ENCODE peak calls at places on chromosome 18, in six cellular contexts. H is dorsolateral prefrontal cortex, G is AG09319, P is GM13977, Y is IMR-90, V is B cell. A is an unnamed sample.

GRCh38 chr18:79690586-79691482 is 11.2 kb downstream of the CTDP1 start:
- DNase-seq in H (no peak), V (no peak), P (no peak), G (no peak), Y (no peak), A (peak)

GRCh38 chr18:76489081-76489480 is 6.0 kb downstream of the ZNF516 start:
- DNase-seq in G (no peak), P (no peak), Y (peak), H (no peak), V (no peak), A (no peak)

GRCh38 chr18:8536226-8536625 is 73.0 kb upstream of the RAB12 start:
- DNase-seq in P (no peak), H (no peak), V (no peak), G (no peak), Y (no peak), A (no peak)

GRCh38 chr18:44325903-44326650 is 354.6 kb upstream of the SETBP1 start:
- DNase-seq in Y (peak), H (peak), G (peak), P (peak), V (no peak), A (peak)

GRCh38 chr18:66655407-66655806 is 51.5 kb upstream of the CDH19 start:
- DNase-seq in H (no peak), P (no peak), Y (no peak), V (no peak), G (no peak), A (no peak)

GRCh38 chr18:23580677-23581367 is 5.5 kb downstream of the NPC1 start:
- DNase-seq in Y (peak), V (no peak), G (peak), P (no peak), H (no peak), A (no peak)

GRCh38 chr18:69854455-69854854 is 93.2 kb downstream of the CD226 start:
- DNase-seq in V (no peak), Y (no peak), G (no peak), P (no peak), H (no peak), A (no peak)

GRCh38 chr18:46352520-46353250 is 248.5 kb downstream of the HAUS1 start:
- DNase-seq in G (no peak), Y (no peak), P (no peak), H (no peak), V (no peak), A (no peak)

GRCh38 chr18:12679183-12679786 is 21.4 kb upstream of the SPIRE1 start:
- DNase-seq in P (no peak), G (no peak), Y (peak), H (no peak), V (no peak), A (no peak)

GRCh38 chr18:52287151-52287550 is 52.8 kb upstream of the DCC start:
- DNase-seq in H (no peak), P (no peak), G (no peak), Y (no peak), V (no peak), A (no peak)

GRCh38 chr18:10518595-10519273 is 7.1 kb upstream of the NAPG start:
- DNase-seq in G (no peak), Y (peak), V (no peak), H (peak), P (peak), A (no peak)

GRCh38 chr18:11872479-11873136 is 21.4 kb downstream of the CHMP1B start:
- DNase-seq in G (no peak), H (no peak), P (peak), Y (no peak), V (peak), A (peak)

GRCh38 chr18:69400253-69400975 is at the start of gene DOK6:
- DNase-seq in G (peak), P (peak), V (peak), Y (peak), H (peak), A (peak)

GRCh38 chr18:6431659-6432318 is 17.1 kb upstream of the L3MBTL4 start:
- DNase-seq in V (no peak), H (no peak), Y (no peak), P (no peak), G (no peak), A (no peak)

GRCh38 chr18:79857082-79857661 is 59.4 kb downstream of the KCNG2 start:
- DNase-seq in V (no peak), G (no peak), Y (peak), P (no peak), H (no peak), A (no peak)

GRCh38 chr18:23487738-23488625 is 15.3 kb upstream of the RMC1 start:
- DNase-seq in V (no peak), H (no peak), G (no peak), P (peak), Y (peak), A (peak)

GRCh38 chr18:78624646-78625279 is 354.9 kb upstream of the SALL3 start:
- DNase-seq in H (no peak), Y (no peak), G (no peak), V (no peak), P (no peak), A (no peak)

GRCh38 chr18:44723973-44724778 is 43.5 kb downstream of the SETBP1 start:
- DNase-seq in V (no peak), G (no peak), Y (no peak), P (no peak), H (no peak), A (no peak)

GRCh38 chr18:22106536-22107292 is 62.7 kb upstream of the GATA6 start:
- DNase-seq in G (no peak), V (no peak), H (no peak), P (no peak), Y (peak), A (no peak)

GRCh38 chr18:5588529-5588928 is 44.7 kb upstream of the EPB41L3 start:
- DNase-seq in P (no peak), Y (no peak), V (no peak), G (no peak), H (no peak), A (no peak)

GRCh38 chr18:77086034-77086433 is 46.5 kb downstream of the MBP start:
- DNase-seq in G (peak), H (no peak), Y (peak), P (no peak), V (no peak), A (no peak)

GRCh38 chr18:57299931-57300330 is 52.4 kb upstream of the ST8SIA3 start:
- DNase-seq in V (no peak), Y (no peak), G (no peak), P (no peak), H (no peak), A (no peak)

GRCh38 chr18:57296336-57296735 is 56.0 kb upstream of the ST8SIA3 start:
- DNase-seq in H (no peak), P (no peak), G (no peak), V (no peak), Y (no peak), A (no peak)

GRCh38 chr18:57297306-57297705 is 55.1 kb upstream of the ST8SIA3 start:
- DNase-seq in H (no peak), Y (no peak), G (no peak), V (no peak), P (no peak), A (no peak)

GRCh38 chr18:57294547-57294946 is 57.8 kb upstream of the ST8SIA3 start:
- DNase-seq in H (no peak), Y (no peak), V (no peak), G (no peak), P (no peak), A (no peak)
- TF ChIP-seq CTCF in H (no peak), Y (no peak), V (no peak), G (no peak), P (no peak), A (no peak)

DNA sequence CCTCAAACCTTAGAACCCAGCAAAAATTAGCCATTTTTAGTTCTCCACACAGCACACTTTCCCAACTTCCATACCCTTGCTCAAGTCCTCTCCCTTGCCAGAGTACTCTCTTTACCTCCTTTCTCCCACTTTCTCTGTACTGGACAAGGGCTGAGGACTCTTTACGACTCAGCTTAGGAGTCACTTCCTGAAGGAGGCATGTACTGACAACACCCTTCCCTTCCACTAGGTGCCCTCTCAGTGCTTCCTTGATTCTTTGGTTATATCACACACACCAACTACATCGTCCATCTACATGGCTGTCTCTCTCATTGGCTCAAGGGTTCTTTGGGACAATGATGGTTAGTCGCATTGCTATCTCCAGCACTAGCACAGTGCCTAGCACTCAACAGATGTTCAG is 5.2 kb upstream of the C18orf63 start:
- DNase-seq in G (no peak), V (no peak), Y (peak), P (no peak), H (no peak), A (no peak)
- TF ChIP-seq CTCF in G (peak), V (no peak), Y (peak), P (peak), H (no peak), A (no peak)

DNA sequence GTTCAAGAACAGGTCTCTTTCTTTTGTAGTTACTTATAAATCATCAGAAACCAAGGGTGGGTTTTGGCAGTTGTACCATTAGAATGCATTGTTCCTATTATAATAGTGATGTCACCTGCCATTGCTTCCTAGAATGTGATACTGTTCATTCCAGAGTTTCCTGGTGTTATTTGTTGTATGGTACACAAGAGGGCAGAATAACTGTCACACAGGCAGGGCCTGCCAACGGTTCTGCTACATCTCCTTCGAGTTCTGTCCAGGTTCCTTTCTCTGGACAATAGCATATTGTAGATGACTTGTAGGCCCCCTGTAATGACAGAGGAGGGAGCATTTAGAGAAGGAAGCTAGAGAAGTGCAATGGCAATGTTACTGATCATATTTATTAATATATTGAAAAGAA is 98.3 kb downstream of the KLHL14 start:
- DNase-seq in H (no peak), V (no peak), P (no peak), Y (no peak), G (no peak), A (no peak)
- TF ChIP-seq CTCF in H (no peak), V (no peak), P (no peak), Y (no peak), G (no peak), A (no peak)

DNA sequence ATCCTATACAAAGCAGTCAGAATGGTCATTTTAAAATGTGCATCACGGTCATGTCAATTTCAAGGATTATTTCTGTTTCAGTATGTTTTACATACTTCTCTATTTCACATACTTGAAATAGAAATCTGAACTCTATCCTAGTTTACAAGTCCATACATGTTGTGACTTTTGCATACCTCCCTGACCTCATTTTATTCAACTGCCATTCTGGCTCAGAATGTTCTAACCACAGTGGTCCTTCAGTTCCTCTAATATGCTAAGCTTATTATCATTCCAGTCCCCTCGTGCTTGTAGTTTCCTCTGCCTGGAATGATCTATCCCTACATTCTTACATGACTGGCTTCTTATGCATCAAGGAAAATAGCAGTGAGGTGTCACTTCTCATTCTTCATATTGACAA is 295.6 kb downstream of the KIAA1328 start:
- DNase-seq in H (no peak), G (no peak), V (no peak), P (no peak), Y (no peak), A (no peak)
- TF ChIP-seq CTCF in H (no peak), G (no peak), V (no peak), P (no peak), Y (no peak), A (no peak)

GRCh38 chr18:35950628-35950982 is 21.9 kb upstream of the RMP24 start:
- DNase-seq in P (no peak), H (no peak), Y (no peak), V (no peak), G (no peak), A (no peak)
- TF ChIP-seq CTCF in P (no peak), H (no peak), Y (no peak), V (peak), G (no peak), A (no peak)

DNA sequence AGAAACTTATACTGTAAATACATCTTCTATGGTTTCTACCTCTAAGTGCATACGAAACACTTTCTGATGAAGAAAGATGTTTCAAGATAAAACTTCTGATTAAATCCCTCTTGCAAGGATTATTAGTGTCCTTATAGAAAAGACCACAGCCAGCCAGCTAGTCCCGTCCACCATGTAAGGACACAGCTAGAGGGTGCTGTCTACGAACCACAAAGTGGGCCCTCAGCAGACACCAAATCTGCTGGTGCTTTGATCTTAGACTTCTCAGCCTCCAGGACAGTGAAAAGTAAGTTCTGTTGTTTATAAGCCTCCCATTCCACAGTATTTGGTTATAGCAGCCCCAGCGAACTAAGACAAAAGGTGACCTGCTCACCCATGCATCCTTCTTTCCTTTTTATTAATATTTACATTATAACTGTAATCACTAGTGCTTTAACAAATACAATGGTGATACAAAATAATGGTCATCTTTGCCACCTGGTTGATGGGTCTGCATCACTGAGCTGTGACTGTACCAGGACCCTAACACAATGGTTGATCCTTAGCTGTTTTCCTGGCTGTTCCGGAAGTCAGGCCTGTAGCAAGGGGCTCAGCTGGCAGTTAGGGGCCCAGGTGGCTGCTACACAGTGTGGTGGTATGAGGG is 108.4 kb upstream of the SMAD7 start:
- DNase-seq in P (no peak), V (no peak), H (no peak), G (no peak), Y (peak), A (no peak)
- TF ChIP-seq CTCF in P (peak), V (no peak), H (no peak), G (peak), Y (peak), A (no peak)

GRCh38 chr18:63320041-63320689 is 596 bp upstream of the BCL2 start:
- DNase-seq in G (peak), V (peak), P (peak), H (peak), Y (peak), A (peak)
- TF ChIP-seq CTCF in G (no peak), V (no peak), P (peak), H (no peak), Y (peak), A (peak)

DNA sequence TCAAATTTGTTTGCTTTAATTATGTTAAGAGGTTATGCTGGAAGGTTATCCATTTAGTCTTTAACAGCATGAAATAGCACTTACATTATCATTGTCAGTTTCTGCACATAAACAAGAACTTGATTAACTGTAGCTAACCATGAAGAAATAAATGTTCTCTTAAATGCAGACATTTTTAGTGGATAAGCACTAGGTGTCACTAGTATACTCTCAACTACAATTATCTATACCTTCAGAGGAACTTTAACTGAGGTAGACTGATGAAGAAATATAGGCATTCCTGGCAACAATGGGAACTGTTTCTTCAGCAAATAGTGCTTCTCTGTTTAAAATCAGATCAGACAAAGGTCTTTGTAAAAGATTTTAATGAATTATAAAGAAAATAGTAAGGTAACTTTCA is 178.8 kb upstream of the CHST9 start:
- DNase-seq in V (no peak), H (no peak), Y (no peak), G (no peak), P (peak), A (no peak)
- TF ChIP-seq CTCF in V (no peak), H (peak), Y (no peak), G (peak), P (peak), A (no peak)

A was measured in GM13976.